ENCODE peak calls at places on chromosomes 13 and 19, in nine cellular contexts. O is body of pancreas, E is adrenal gland, J is gastrocnemius medialis, U is cardiac fibroblast, F is lung, S is lower lobe of right lung, B is neural crest cell, Q is hepatocyte. I is an unnamed sample.

GRCh38 chr13:73872397-73872796 is 261.8 kb downstream of the KLF12 start:
- DNase-seq in B (no peak), O (no peak), F (no peak), Q (no peak), S (no peak), U (peak; percentile 27), E (no peak), J (no peak), I (no peak)

GRCh38 chr19:45729774-45730388 is 815 bp downstream of the FBXO46 start:
- DNase-seq in E (no peak), F (no peak), J (no peak), S (no peak), B (no peak), O (no peak), U (peak; percentile 15), Q (peak; percentile 27), I (no peak)

GRCh38 chr19:5827342-5827890 is 12.1 kb downstream of the FUT6 start:
- DNase-seq in J (no peak), B (no peak), Q (no peak), F (no peak), S (no peak), U (no peak), O (no peak), E (no peak), I (no peak)

GRCh38 chr13:100506600-100507422 is 81.8 kb downstream of the GGACT start:
- DNase-seq in O (no peak), J (no peak), E (no peak), Q (no peak), F (no peak), U (no peak), B (no peak), S (no peak), I (no peak)

GRCh38 chr13:85590231-85590931 is 208.8 kb downstream of the SLITRK6 start:
- DNase-seq in B (no peak), J (no peak), S (no peak), F (no peak), Q (no peak), U (no peak), O (no peak), E (no peak), I (peak; percentile 78)

GRCh38 chr13:21074601-21075302 is 13.4 kb upstream of the LATS2 start:
- DNase-seq in F (no peak), S (no peak), E (no peak), J (peak; percentile 30), O (no peak), Q (no peak), B (no peak), U (peak; percentile 19), I (no peak)

GRCh38 chr13:33217256-33217655 is 68.3 kb downstream of the STARD13 start:
- DNase-seq in U (no peak), B (no peak), O (no peak), E (peak; percentile 46), S (no peak), F (no peak), J (no peak), Q (no peak), I (peak; percentile 17)

GRCh38 chr13:20353973-20354372 is 121.9 kb upstream of the GJB6 start:
- DNase-seq in B (no peak), U (peak; percentile 70), E (no peak), J (no peak), S (no peak), Q (no peak), O (no peak), F (no peak), I (peak; percentile 74)

GRCh38 chr13:19782049-19782726 is 557 bp downstream of the PSPC1 start:
- DNase-seq in B (peak; percentile 29), S (peak; percentile 80), E (peak; percentile 79), U (peak; percentile 59), O (peak; percentile 59), F (peak; percentile 47), Q (peak; percentile 66), J (peak; percentile 47), I (peak; percentile 26)

GRCh38 chr19:13083008-13083404 is 19.7 kb downstream of the LYL1 start:
- DNase-seq in S (no peak), E (no peak), F (no peak), B (no peak), U (no peak), O (no peak), Q (no peak), J (no peak), I (no peak)

GRCh38 chr19:11208526-11209471 is 11.5 kb upstream of the KANK2 start:
- DNase-seq in U (peak; percentile 35), B (peak; percentile 46), J (no peak), S (no peak), Q (no peak), O (no peak), F (no peak), E (no peak), I (no peak)

GRCh38 chr13:99199541-99200432 is 867 bp upstream of the UBAC2 start:
- DNase-seq in U (peak; percentile 35), F (no peak), J (no peak), O (no peak), S (no peak), E (no peak), B (no peak), Q (no peak), I (no peak)

GRCh38 chr13:99193152-99193551 is 7.5 kb upstream of the UBAC2 start:
- DNase-seq in O (no peak), B (no peak), U (no peak), S (no peak), E (no peak), F (no peak), J (no peak), Q (no peak), I (no peak)

GRCh38 chr13:99198630-99199029 is 2.0 kb upstream of the UBAC2 start:
- DNase-seq in E (no peak), U (no peak), J (no peak), O (no peak), S (no peak), F (no peak), Q (peak; percentile 34), B (no peak), I (peak; percentile 89)

GRCh38 chr13:99197257-99197651 is 3.4 kb upstream of the UBAC2 start:
- DNase-seq in U (no peak), Q (no peak), O (no peak), S (no peak), F (no peak), B (no peak), E (no peak), J (no peak), I (peak; percentile 77)

GRCh38 chr13:99196466-99197256 is 4.0 kb upstream of the UBAC2 start:
- DNase-seq in S (no peak), B (no peak), O (no peak), F (no peak), Q (no peak), J (no peak), E (no peak), U (no peak), I (peak; percentile 74)
- TF ChIP-seq CTCF in S (no peak), B (peak; percentile 42), O (no peak), F (no peak), Q (no peak), J (no peak), E (no peak), U (no peak), I (peak; percentile 50)

DNA sequence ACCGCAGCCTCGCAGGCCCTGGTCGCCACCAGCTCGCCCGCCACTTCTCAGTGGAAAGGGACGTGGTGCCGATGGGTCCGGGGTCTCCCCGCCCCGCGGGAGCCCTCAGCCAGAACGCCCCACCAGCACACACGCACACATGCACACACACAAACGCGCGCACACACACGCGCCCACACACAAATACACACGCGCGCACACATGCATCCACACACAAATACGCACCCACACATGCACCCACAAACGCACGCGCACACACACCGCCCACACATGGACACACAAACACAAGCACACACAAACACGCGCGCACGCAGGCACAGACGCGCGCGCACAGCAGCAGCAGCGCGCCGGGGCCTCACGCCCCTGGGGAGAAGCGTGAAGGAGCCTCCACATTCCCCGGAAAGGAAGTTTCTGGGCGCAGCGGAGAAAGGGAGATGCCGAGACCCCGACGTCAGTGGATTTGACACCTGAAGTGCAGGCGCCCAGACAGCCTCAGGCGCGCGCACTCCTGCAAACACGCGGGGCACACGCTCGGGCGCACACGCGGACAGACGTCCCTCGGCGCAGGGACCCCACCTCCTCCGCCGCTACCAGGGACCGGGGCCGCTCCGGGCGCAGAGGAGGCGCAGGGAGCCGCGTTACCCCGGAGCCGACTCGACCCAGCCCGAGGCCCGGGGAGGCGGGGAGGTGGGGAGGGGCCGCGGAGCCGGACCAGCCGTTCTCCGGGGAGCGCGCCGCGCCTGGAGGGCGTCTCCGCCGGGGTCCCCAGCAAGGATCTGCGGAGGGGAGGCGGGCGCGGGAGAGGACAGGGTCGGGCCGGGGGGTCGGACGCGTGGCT is 623 bp downstream of the RASA3 start:
- DNase-seq in S (peak; percentile 62), F (no peak), U (peak; percentile 50), O (no peak), E (no peak), Q (no peak), B (no peak), J (no peak), I (no peak)
- TF ChIP-seq CTCF in S (no peak), F (no peak), U (no peak), O (no peak), E (no peak), Q (no peak), B (no peak), J (peak; percentile 4), I (no peak)

DNA sequence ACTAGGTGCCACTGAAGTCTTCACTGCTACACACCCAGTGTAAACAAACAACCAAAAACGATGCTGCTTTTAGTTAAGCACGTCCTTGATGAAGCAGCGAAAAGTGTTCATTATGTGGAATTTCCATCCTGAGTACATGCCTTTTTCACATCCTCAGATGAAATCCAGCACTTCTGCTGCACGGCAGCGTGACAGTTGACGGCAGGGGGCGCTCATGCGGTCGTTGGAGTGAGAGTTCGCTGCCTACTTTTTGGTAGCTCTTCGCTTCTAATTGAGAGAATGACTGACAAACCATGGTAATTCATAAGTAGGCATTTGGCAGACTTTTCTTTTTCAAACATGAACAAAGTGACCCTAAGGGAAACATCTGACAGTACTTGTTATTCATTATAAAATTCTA is 1124.9 kb downstream of the EFNB2 start:
- DNase-seq in B (peak; percentile 47), Q (peak; percentile 50), E (peak; percentile 67), J (peak; percentile 19), F (peak; percentile 39), O (peak; percentile 62), S (peak; percentile 65), U (peak; percentile 41), I (peak; percentile 33)
- TF ChIP-seq CTCF in B (peak; percentile 69), Q (peak; percentile 57), E (peak; percentile 22), J (no peak), F (no peak), O (peak; percentile 56), S (peak; percentile 66), U (peak; percentile 51), I (peak; percentile 67)

DNA sequence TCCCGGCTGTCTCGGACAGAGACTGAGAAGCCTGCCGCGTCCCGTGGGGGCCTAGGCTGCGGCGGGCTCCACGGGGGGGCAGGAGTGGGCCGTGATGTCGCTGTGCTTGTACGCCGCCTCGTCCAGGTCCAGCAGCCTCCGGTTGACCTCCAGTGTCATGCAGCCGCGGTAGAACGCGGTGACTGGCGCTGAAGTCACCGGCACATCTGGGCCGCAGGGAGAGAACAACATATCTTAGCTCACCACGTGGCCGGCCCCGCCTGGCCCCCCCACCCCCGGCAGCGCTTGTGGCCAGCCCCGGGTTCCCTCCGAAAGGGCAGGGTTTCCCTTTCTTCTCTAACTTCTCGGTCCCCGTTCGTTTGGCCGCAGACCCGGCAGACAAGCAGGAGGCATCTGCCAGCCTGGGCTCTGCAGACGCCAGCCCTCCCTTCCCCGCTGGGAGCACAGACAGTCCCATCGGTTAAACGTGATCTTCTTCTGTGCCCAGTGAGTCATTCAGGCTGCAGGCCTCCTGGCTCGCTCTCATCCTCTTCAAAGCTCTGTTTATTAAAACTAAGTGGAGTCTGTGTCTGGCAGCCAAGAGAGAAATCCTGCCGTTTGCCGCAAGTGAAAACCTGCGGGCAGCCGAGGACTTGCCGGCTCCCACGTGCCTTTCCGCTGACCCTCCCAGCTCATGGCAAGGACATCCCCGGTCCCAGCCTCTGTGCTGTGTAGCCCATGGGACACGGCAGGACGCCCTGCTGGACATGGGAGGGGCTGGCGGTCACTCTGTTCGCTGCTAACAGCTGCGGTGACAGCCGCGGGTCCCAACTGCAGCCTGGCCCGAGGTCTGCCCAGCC is 42.8 kb downstream of the GAS6 start:
- DNase-seq in F (peak; percentile 46), J (peak; percentile 96), E (peak; percentile 95), O (peak; percentile 44), B (no peak), Q (peak; percentile 87), S (no peak), U (peak; percentile 97), I (peak; percentile 82)
- TF ChIP-seq CTCF in F (no peak), J (peak; percentile 52), E (no peak), O (no peak), B (no peak), Q (peak; percentile 10), S (peak; percentile 8), U (peak; percentile 21), I (peak; percentile 33)

I was measured in PC-3.